ENCODE peak calls at places on chromosome 1, in four cellular contexts. I is NCI-H82, A is aorta, M is hippocampal formation. Z is an unnamed sample.

GRCh38 chr1:25913166-25913565 is 6.9 kb upstream of the STMN1 start:
- DNase-seq in M (no peak), I (no peak), A (no peak), Z (no peak)

GRCh38 chr1:248127653-248128052 is 17.3 kb upstream of the OR2M5 start:
- DNase-seq in I (no peak), M (no peak), A (no peak), Z (no peak)

GRCh38 chr1:100353988-100354387 is 1.7 kb downstream of the CDC14A start:
- DNase-seq in I (peak; percentile 18), A (no peak), M (no peak), Z (no peak)

GRCh38 chr1:25927541-25928265 is 21.5 kb upstream of the STMN1 start:
- DNase-seq in I (peak; percentile 98), M (no peak), A (no peak), Z (no peak)

GRCh38 chr1:63967901-63968300 is 194.1 kb downstream of the ROR1 start:
- DNase-seq in I (no peak), A (no peak), M (no peak), Z (no peak)

GRCh38 chr1:59103457-59103856 is 193.4 kb upstream of the FGGY start:
- DNase-seq in I (no peak), A (no peak), M (no peak), Z (no peak)

GRCh38 chr1:28565040-28565439 is 12.2 kb downstream of the TRNAU1AP start:
- DNase-seq in M (no peak), I (no peak), A (no peak), Z (no peak)

GRCh38 chr1:225651376-225651871 is 1.5 kb downstream of the ENAH start:
- DNase-seq in M (no peak), I (peak; percentile 65), A (no peak), Z (no peak)

GRCh38 chr1:112866151-112866550 is 89.8 kb downstream of the SLC16A1 start:
- DNase-seq in A (peak; percentile 8), M (no peak), I (no peak), Z (no peak)

GRCh38 chr1:35580949-35581388 is 7.9 kb downstream of the TFAP2E start:
- DNase-seq in A (no peak), M (no peak), I (no peak), Z (no peak)

GRCh38 chr1:71465093-71465492 is 384.3 kb upstream of the ZRANB2 start:
- DNase-seq in I (no peak), M (no peak), A (no peak), Z (no peak)

Z was measured in cardiac septum.